ENCODE peak calls at places on chromosomes 7 and 10, in eight cellular contexts. One of them, this sample, is unnamed. For H3K36me3, the result is how much of the 10 kb centered on the place peaks cover.

GRCh38 chr7:102991077-102991539 is 78.3 kb downstream of the LRRC17 start:
- DNase-seq in heart left ventricle: no peak
- DNase-seq in breast epithelium: no peak
- DNase-seq in testis: no peak
- DNase-seq in transverse colon: no peak
- DNase-seq in body of pancreas: no peak
- DNase-seq in ovary: no peak
- DNase-seq in esophagus muscularis mucosa: no peak
- DNase-seq in this sample: no peak

GRCh38 chr7:69906309-69906995 is 308.2 kb downstream of the AUTS2 start:
- DNase-seq in body of pancreas: no peak
- DNase-seq in breast epithelium: no peak
- DNase-seq in testis: peak
- DNase-seq in transverse colon: no peak
- DNase-seq in ovary: no peak
- DNase-seq in esophagus muscularis mucosa: no peak
- DNase-seq in heart left ventricle: no peak
- DNase-seq in this sample: no peak

GRCh38 chr7:7237978-7238267 is 55.6 kb downstream of the C1GALT1 start:
- DNase-seq in testis: no peak
- DNase-seq in esophagus muscularis mucosa: no peak
- DNase-seq in ovary: no peak
- DNase-seq in body of pancreas: no peak
- DNase-seq in heart left ventricle: no peak
- DNase-seq in breast epithelium: no peak
- DNase-seq in transverse colon: no peak
- DNase-seq in this sample: no peak

GRCh38 chr10:77168861-77169260 is 468.7 kb downstream of the KCNMA1 start:
- DNase-seq in heart left ventricle: no peak
- DNase-seq in transverse colon: no peak
- DNase-seq in testis: no peak
- DNase-seq in body of pancreas: no peak
- DNase-seq in ovary: no peak
- DNase-seq in esophagus muscularis mucosa: no peak
- DNase-seq in breast epithelium: no peak
- DNase-seq in this sample: no peak

GRCh38 chr10:131758062-131758941 is 142.5 kb upstream of the PPP2R2D start:
- DNase-seq in heart left ventricle: no peak
- DNase-seq in esophagus muscularis mucosa: no peak
- DNase-seq in breast epithelium: no peak
- DNase-seq in transverse colon: no peak
- DNase-seq in ovary: no peak
- DNase-seq in testis: no peak
- DNase-seq in body of pancreas: no peak
- DNase-seq in this sample: no peak

GRCh38 chr7:113078321-113078720 is 8.3 kb downstream of the GPR85 start:
- DNase-seq in testis: no peak
- DNase-seq in esophagus muscularis mucosa: no peak
- DNase-seq in breast epithelium: no peak
- DNase-seq in body of pancreas: no peak
- DNase-seq in heart left ventricle: no peak
- DNase-seq in ovary: no peak
- DNase-seq in transverse colon: no peak
- DNase-seq in this sample: no peak

GRCh38 chr10:117980216-117980615 is 66.5 kb downstream of the RAB11FIP2 start:
- DNase-seq in testis: no peak
- DNase-seq in transverse colon: no peak
- DNase-seq in heart left ventricle: no peak
- DNase-seq in esophagus muscularis mucosa: no peak
- DNase-seq in ovary: no peak
- DNase-seq in body of pancreas: no peak
- DNase-seq in breast epithelium: no peak
- DNase-seq in this sample: no peak

GRCh38 chr10:3091346-3091787 is 24.0 kb downstream of the PFKP start:
- DNase-seq in ovary: no peak
- DNase-seq in esophagus muscularis mucosa: no peak
- DNase-seq in body of pancreas: no peak
- DNase-seq in heart left ventricle: no peak
- DNase-seq in transverse colon: no peak
- DNase-seq in breast epithelium: no peak
- DNase-seq in testis: no peak
- DNase-seq in this sample: no peak

GRCh38 chr7:156667110-156667436 is 26.5 kb downstream of the RNF32 start:
- DNase-seq in testis: no peak
- DNase-seq in body of pancreas: no peak
- DNase-seq in ovary: no peak
- DNase-seq in transverse colon: no peak
- DNase-seq in heart left ventricle: no peak
- DNase-seq in esophagus muscularis mucosa: no peak
- DNase-seq in breast epithelium: no peak
- DNase-seq in this sample: no peak

GRCh38 chr10:103235775-103236174 is 9.9 kb upstream of the RPEL1 start:
- DNase-seq in testis: no peak
- DNase-seq in transverse colon: no peak
- DNase-seq in esophagus muscularis mucosa: no peak
- DNase-seq in heart left ventricle: no peak
- DNase-seq in body of pancreas: no peak
- DNase-seq in breast epithelium: no peak
- DNase-seq in ovary: no peak
- DNase-seq in this sample: no peak

GRCh38 chr7:27148776-27149641 is 1.4 kb upstream of the HOXA6 start:
- DNase-seq in breast epithelium: peak
- DNase-seq in body of pancreas: no peak
- DNase-seq in transverse colon: peak
- DNase-seq in esophagus muscularis mucosa: no peak
- DNase-seq in ovary: no peak
- DNase-seq in heart left ventricle: no peak
- DNase-seq in testis: peak
- DNase-seq in this sample: peak

GRCh38 chr10:95976295-95977229 is 66.8 kb upstream of the CCNJ start:
- DNase-seq in esophagus muscularis mucosa: no peak
- DNase-seq in heart left ventricle: no peak
- DNase-seq in body of pancreas: no peak
- DNase-seq in transverse colon: no peak
- DNase-seq in testis: no peak
- DNase-seq in ovary: no peak
- DNase-seq in breast epithelium: no peak
- DNase-seq in this sample: no peak

GRCh38 chr7:19317461-19317860 is 172.2 kb upstream of the FERD3L start:
- DNase-seq in breast epithelium: no peak
- DNase-seq in body of pancreas: no peak
- DNase-seq in esophagus muscularis mucosa: no peak
- DNase-seq in ovary: no peak
- DNase-seq in transverse colon: no peak
- DNase-seq in testis: no peak
- DNase-seq in heart left ventricle: no peak
- DNase-seq in this sample: no peak

GRCh38 chr7:26515462-26515861 is 223.8 kb downstream of the SNX10 start:
- DNase-seq in ovary: no peak
- DNase-seq in esophagus muscularis mucosa: no peak
- DNase-seq in body of pancreas: peak
- DNase-seq in breast epithelium: no peak
- DNase-seq in transverse colon: peak
- DNase-seq in testis: peak
- DNase-seq in heart left ventricle: no peak
- DNase-seq in this sample: no peak

GRCh38 chr7:22920664-22921063 is 93.3 kb downstream of the HYCC1 start:
- DNase-seq in heart left ventricle: no peak
- DNase-seq in transverse colon: no peak
- DNase-seq in testis: no peak
- DNase-seq in breast epithelium: no peak
- DNase-seq in esophagus muscularis mucosa: no peak
- DNase-seq in body of pancreas: no peak
- DNase-seq in ovary: no peak
- DNase-seq in this sample: no peak

GRCh38 chr10:78149193-78149592 is 115.5 kb downstream of the RPS24 start:
- DNase-seq in body of pancreas: no peak
- DNase-seq in ovary: no peak
- DNase-seq in transverse colon: no peak
- DNase-seq in testis: no peak
- DNase-seq in esophagus muscularis mucosa: no peak
- DNase-seq in breast epithelium: no peak
- DNase-seq in heart left ventricle: no peak
- DNase-seq in this sample: no peak

GRCh38 chr7:156616269-156617202 is 24.0 kb upstream of the RNF32 start:
- DNase-seq in body of pancreas: no peak
- DNase-seq in heart left ventricle: no peak
- DNase-seq in transverse colon: peak
- DNase-seq in esophagus muscularis mucosa: no peak
- DNase-seq in ovary: no peak
- DNase-seq in testis: no peak
- DNase-seq in breast epithelium: no peak
- DNase-seq in this sample: no peak

DNA sequence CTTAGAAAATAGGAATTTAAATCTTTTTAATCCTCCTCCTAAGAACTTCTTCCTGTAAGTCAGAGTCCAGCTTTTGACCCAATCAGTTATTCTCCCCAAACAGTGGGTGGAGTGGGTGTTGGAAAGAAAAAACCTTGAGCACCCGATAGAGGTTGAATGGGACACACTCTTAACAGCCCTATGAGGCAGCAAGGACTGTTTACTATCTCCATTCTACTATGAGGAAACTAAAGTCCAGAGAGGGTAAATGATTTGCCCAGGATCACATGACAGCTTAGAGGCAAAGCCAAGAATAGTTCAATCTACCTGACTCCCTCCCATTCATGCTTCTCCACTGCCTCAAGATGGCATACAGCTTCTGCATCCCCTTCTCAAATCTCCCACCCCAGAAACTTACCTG is 57.6 kb upstream of the SLC35B4 start:
- DNase-seq in esophagus muscularis mucosa: no peak
- DNase-seq in body of pancreas: no peak
- DNase-seq in testis: no peak
- DNase-seq in breast epithelium: no peak
- DNase-seq in transverse colon: peak
- DNase-seq in ovary: no peak
- DNase-seq in heart left ventricle: no peak
- DNase-seq in this sample: no peak
- TF ChIP-seq POLR2A in esophagus muscularis mucosa: no peak
- TF ChIP-seq POLR2A in body of pancreas: no peak
- TF ChIP-seq POLR2A in testis: no peak
- TF ChIP-seq POLR2A in breast epithelium: no peak
- TF ChIP-seq POLR2A in transverse colon: no peak
- TF ChIP-seq POLR2A in ovary: no peak
- TF ChIP-seq POLR2A in heart left ventricle: no peak
- TF ChIP-seq POLR2A in this sample: no peak

DNA sequence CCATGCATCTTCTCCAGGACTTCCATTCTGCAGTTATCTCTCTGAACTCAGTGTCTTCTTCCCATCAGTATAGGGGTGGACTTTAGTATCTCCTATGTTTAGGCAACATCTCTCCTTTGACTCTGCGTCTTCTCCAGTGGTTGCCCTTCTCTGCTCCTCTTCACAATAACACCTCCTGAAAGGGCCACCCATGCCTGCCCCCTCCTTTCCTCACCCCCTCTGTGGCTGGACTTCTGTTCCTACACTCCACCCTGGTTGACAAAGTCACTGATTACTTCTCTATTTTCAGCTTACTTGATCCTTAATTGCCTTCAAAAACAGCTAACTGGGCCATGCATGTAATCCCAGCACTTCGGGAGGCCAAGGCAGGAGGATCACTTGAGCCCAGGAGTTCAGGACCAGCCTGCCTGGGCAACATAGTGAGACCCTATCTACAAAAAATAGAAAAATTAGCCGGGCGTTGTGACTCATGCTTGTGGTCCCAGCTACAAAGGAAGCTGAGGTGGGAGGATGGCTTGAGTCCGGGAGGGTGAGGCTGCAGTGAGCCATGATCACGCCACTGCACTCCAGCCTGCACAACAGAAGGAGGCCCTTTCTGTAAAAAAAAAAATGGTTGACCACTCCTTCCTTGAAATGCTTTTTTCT is 13.7 kb downstream of the SRGN start:
- DNase-seq in testis: no peak
- DNase-seq in esophagus muscularis mucosa: no peak
- DNase-seq in heart left ventricle: no peak
- DNase-seq in breast epithelium: no peak
- DNase-seq in ovary: no peak
- DNase-seq in body of pancreas: no peak
- DNase-seq in transverse colon: no peak
- DNase-seq in this sample: no peak
- H3K36me3 ChIP-seq in testis: under half
- H3K36me3 ChIP-seq in esophagus muscularis mucosa: under half
- H3K36me3 ChIP-seq in heart left ventricle: under half
- H3K36me3 ChIP-seq in breast epithelium: under half
- H3K36me3 ChIP-seq in ovary: under half
- H3K36me3 ChIP-seq in body of pancreas: under half
- H3K36me3 ChIP-seq in transverse colon: under half
- H3K36me3 ChIP-seq in this sample: half or more

DNA sequence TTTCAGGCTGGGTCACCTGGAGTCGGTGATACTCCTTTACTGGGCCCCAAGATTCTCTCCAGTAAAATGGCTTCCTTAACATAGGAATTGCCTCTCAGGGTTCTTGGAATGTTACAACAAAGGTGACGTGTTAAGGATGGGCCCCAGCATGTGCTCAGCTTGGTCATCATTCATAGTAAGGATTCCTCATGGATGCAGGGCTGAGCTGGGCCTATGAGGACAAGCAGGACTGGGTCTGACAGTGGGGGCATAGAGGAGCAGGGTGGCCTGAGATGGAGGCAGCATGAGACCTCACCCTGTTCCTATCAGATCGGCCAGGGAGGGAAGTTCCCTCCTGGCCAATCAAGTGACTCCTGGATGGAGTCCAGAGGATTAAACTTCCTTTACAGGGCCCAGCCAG is 12.8 kb upstream of the MBL2 start:
- DNase-seq in esophagus muscularis mucosa: peak
- DNase-seq in transverse colon: no peak
- DNase-seq in breast epithelium: no peak
- DNase-seq in ovary: no peak
- DNase-seq in heart left ventricle: no peak
- DNase-seq in testis: no peak
- DNase-seq in body of pancreas: no peak
- DNase-seq in this sample: no peak
- TF ChIP-seq CTCF in esophagus muscularis mucosa: no peak
- TF ChIP-seq CTCF in transverse colon: no peak
- TF ChIP-seq CTCF in breast epithelium: no peak
- TF ChIP-seq CTCF in ovary: no peak
- TF ChIP-seq CTCF in heart left ventricle: no peak
- TF ChIP-seq CTCF in testis: no peak
- TF ChIP-seq CTCF in body of pancreas: no peak
- TF ChIP-seq CTCF in this sample: no peak

DNA sequence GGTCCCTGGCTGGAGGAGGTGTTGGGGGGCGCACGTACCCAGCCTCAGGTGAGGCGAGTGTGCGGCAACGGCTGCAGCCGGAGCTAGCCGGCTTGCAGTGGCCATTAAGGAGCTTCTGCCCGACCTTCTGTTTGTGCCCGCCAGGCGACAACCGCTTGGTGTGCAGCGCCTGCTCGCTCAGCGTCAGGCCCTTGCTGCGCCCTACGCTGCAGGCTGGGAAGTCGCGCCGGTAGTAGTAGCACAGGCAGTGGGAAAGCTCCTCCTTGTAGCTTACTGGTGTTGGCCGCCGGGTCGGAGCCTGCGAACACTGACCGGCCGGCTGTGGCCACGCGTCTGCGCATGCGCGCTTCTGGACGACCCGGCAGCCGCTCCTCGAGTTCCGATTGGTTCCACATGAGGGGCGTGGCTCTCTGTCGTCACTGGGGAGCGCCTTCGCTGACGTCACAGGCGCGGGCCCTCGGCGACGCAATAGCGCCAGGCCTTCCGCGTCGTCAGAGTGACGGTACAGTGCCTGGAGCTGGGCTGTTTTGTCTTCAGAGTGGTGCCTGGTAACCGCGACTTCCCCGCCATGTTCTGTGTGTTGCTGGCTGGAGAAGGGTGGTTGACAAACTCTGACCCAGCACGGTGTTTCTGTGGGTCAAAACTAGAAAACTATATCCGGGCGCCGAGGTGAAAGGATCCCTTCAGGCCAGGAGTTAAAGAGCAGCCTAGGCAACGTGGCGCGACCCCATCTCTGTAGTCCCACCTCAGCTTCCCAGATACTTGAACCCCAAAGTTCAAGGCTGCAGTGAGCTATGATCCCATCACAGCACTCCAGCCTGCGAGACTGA is 76.3 kb upstream of the TMEM248 start:
- DNase-seq in esophagus muscularis mucosa: peak
- DNase-seq in transverse colon: peak
- DNase-seq in breast epithelium: peak
- DNase-seq in testis: peak
- DNase-seq in ovary: peak
- DNase-seq in body of pancreas: peak
- DNase-seq in heart left ventricle: peak
- DNase-seq in this sample: peak
- TF ChIP-seq POLR2A in esophagus muscularis mucosa: peak
- TF ChIP-seq POLR2A in transverse colon: peak
- TF ChIP-seq POLR2A in breast epithelium: peak
- TF ChIP-seq POLR2A in testis: no peak
- TF ChIP-seq POLR2A in ovary: peak
- TF ChIP-seq POLR2A in body of pancreas: peak
- TF ChIP-seq POLR2A in heart left ventricle: peak
- TF ChIP-seq POLR2A in this sample: no peak

This sample was measured in spleen.